ENCODE peak calls at places on chromosome 4, in ten cellular contexts. One of them, this sample, is unnamed.

GRCh38 chr4:90025248-90025647 is 101.9 kb upstream of the CCSER1 start:
- DNase-seq in fibroblast of lung: peak; percentile 6
- DNase-seq in suprapubic skin: no peak
- DNase-seq in M059J: no peak
- DNase-seq in mammary epithelial cell: peak; percentile 9
- DNase-seq in T follicular helper cell: no peak
- DNase-seq in D341Med: no peak
- DNase-seq in OCI-M1: peak; percentile 58
- DNase-seq in psoas muscle: no peak
- DNase-seq in astrocyte of the cerebellum: peak; percentile 2
- DNase-seq in this sample: no peak

GRCh38 chr4:102500371-102501175 is 586 bp upstream of the NFKB1 start:
- DNase-seq in M059J: peak; percentile 49
- DNase-seq in OCI-M1: peak; percentile 67
- DNase-seq in D341Med: peak; percentile 72
- DNase-seq in fibroblast of lung: peak; percentile 62
- DNase-seq in astrocyte of the cerebellum: no peak
- DNase-seq in suprapubic skin: peak; percentile 80
- DNase-seq in psoas muscle: peak; percentile 55
- DNase-seq in mammary epithelial cell: peak; percentile 58
- DNase-seq in T follicular helper cell: no peak
- DNase-seq in this sample: peak; percentile 34

GRCh38 chr4:177005801-177006230 is 213.1 kb upstream of the VEGFC start:
- DNase-seq in mammary epithelial cell: peak; percentile 95
- DNase-seq in fibroblast of lung: peak; percentile 93
- DNase-seq in M059J: peak; percentile 96
- DNase-seq in suprapubic skin: no peak
- DNase-seq in OCI-M1: peak; percentile 88
- DNase-seq in psoas muscle: no peak
- DNase-seq in T follicular helper cell: no peak
- DNase-seq in D341Med: no peak
- DNase-seq in astrocyte of the cerebellum: peak; percentile 49
- DNase-seq in this sample: no peak

GRCh38 chr4:164866817-164867490 is 10.0 kb upstream of the APELA start:
- DNase-seq in psoas muscle: no peak
- DNase-seq in mammary epithelial cell: no peak
- DNase-seq in M059J: no peak
- DNase-seq in D341Med: no peak
- DNase-seq in T follicular helper cell: no peak
- DNase-seq in OCI-M1: no peak
- DNase-seq in astrocyte of the cerebellum: no peak
- DNase-seq in suprapubic skin: no peak
- DNase-seq in fibroblast of lung: no peak
- DNase-seq in this sample: no peak

GRCh38 chr4:116357758-116358157 is 727.6 kb downstream of the TRAM1L1 start:
- DNase-seq in OCI-M1: peak; percentile 67
- DNase-seq in suprapubic skin: no peak
- DNase-seq in astrocyte of the cerebellum: no peak
- DNase-seq in D341Med: no peak
- DNase-seq in M059J: peak; percentile 3
- DNase-seq in mammary epithelial cell: peak; percentile 63
- DNase-seq in T follicular helper cell: no peak
- DNase-seq in psoas muscle: no peak
- DNase-seq in fibroblast of lung: peak; percentile 26
- DNase-seq in this sample: no peak

GRCh38 chr4:5142726-5143125 is 91.4 kb downstream of the STK32B start:
- DNase-seq in D341Med: peak; percentile 43
- DNase-seq in M059J: peak; percentile 45
- DNase-seq in psoas muscle: no peak
- DNase-seq in astrocyte of the cerebellum: peak; percentile 28
- DNase-seq in suprapubic skin: no peak
- DNase-seq in T follicular helper cell: no peak
- DNase-seq in mammary epithelial cell: peak; percentile 12
- DNase-seq in OCI-M1: peak; percentile 25
- DNase-seq in fibroblast of lung: peak; percentile 36
- DNase-seq in this sample: peak; percentile 11

GRCh38 chr4:20474119-20474518 is 222.4 kb downstream of the SLIT2 start:
- DNase-seq in astrocyte of the cerebellum: peak; percentile 22
- DNase-seq in psoas muscle: no peak
- DNase-seq in M059J: peak; percentile 36
- DNase-seq in T follicular helper cell: no peak
- DNase-seq in D341Med: no peak
- DNase-seq in fibroblast of lung: peak; percentile 25
- DNase-seq in OCI-M1: peak; percentile 40
- DNase-seq in mammary epithelial cell: peak; percentile 12
- DNase-seq in suprapubic skin: no peak
- DNase-seq in this sample: no peak

GRCh38 chr4:1380368-1381151 is 25.7 kb downstream of the NKX1-1 start:
- DNase-seq in suprapubic skin: no peak
- DNase-seq in fibroblast of lung: no peak
- DNase-seq in D341Med: no peak
- DNase-seq in psoas muscle: peak; percentile 9
- DNase-seq in OCI-M1: no peak
- DNase-seq in astrocyte of the cerebellum: no peak
- DNase-seq in mammary epithelial cell: no peak
- DNase-seq in T follicular helper cell: no peak
- DNase-seq in M059J: no peak
- DNase-seq in this sample: no peak

GRCh38 chr4:98928131-98928504 is 815 bp downstream of the EIF4E start:
- DNase-seq in suprapubic skin: peak; percentile 84
- DNase-seq in fibroblast of lung: peak; percentile 84
- DNase-seq in psoas muscle: peak; percentile 64
- DNase-seq in astrocyte of the cerebellum: peak; percentile 45
- DNase-seq in M059J: peak; percentile 74
- DNase-seq in T follicular helper cell: peak; percentile 52
- DNase-seq in OCI-M1: peak; percentile 87
- DNase-seq in D341Med: peak; percentile 83
- DNase-seq in mammary epithelial cell: peak; percentile 80
- DNase-seq in this sample: peak; percentile 75

GRCh38 chr4:74536557-74536956 is 91.6 kb downstream of the AREG start:
- DNase-seq in D341Med: no peak
- DNase-seq in mammary epithelial cell: no peak
- DNase-seq in OCI-M1: peak; percentile 52
- DNase-seq in suprapubic skin: no peak
- DNase-seq in fibroblast of lung: no peak
- DNase-seq in M059J: no peak
- DNase-seq in astrocyte of the cerebellum: no peak
- DNase-seq in T follicular helper cell: no peak
- DNase-seq in psoas muscle: no peak
- DNase-seq in this sample: no peak

GRCh38 chr4:88015659-88016295 is 8.3 kb downstream of the PKD2 start:
- DNase-seq in D341Med: no peak
- DNase-seq in T follicular helper cell: no peak
- DNase-seq in mammary epithelial cell: no peak
- DNase-seq in M059J: no peak
- DNase-seq in fibroblast of lung: no peak
- DNase-seq in astrocyte of the cerebellum: no peak
- DNase-seq in psoas muscle: no peak
- DNase-seq in OCI-M1: no peak
- DNase-seq in suprapubic skin: no peak
- DNase-seq in this sample: no peak

GRCh38 chr4:2340272-2341061 is 78.0 kb downstream of the ZFYVE28 start:
- DNase-seq in psoas muscle: no peak
- DNase-seq in fibroblast of lung: no peak
- DNase-seq in OCI-M1: no peak
- DNase-seq in D341Med: peak; percentile 32
- DNase-seq in suprapubic skin: peak; percentile 63
- DNase-seq in astrocyte of the cerebellum: no peak
- DNase-seq in T follicular helper cell: no peak
- DNase-seq in mammary epithelial cell: no peak
- DNase-seq in M059J: no peak
- DNase-seq in this sample: no peak

GRCh38 chr4:25723409-25723808 is 67.8 kb downstream of the SLC34A2 start:
- DNase-seq in OCI-M1: no peak
- DNase-seq in D341Med: no peak
- DNase-seq in mammary epithelial cell: no peak
- DNase-seq in psoas muscle: no peak
- DNase-seq in fibroblast of lung: peak; percentile 11
- DNase-seq in M059J: no peak
- DNase-seq in astrocyte of the cerebellum: peak; percentile 31
- DNase-seq in suprapubic skin: no peak
- DNase-seq in T follicular helper cell: no peak
- DNase-seq in this sample: no peak

GRCh38 chr4:111618908-111619307 is 526.3 kb upstream of the FAM241A start:
- DNase-seq in astrocyte of the cerebellum: no peak
- DNase-seq in T follicular helper cell: no peak
- DNase-seq in D341Med: no peak
- DNase-seq in suprapubic skin: no peak
- DNase-seq in M059J: peak; percentile 4
- DNase-seq in fibroblast of lung: peak; percentile 74
- DNase-seq in mammary epithelial cell: no peak
- DNase-seq in OCI-M1: peak; percentile 5
- DNase-seq in psoas muscle: no peak
- DNase-seq in this sample: no peak

GRCh38 chr4:84852081-84852480 is 114.4 kb downstream of the WDFY3 start:
- DNase-seq in mammary epithelial cell: peak; percentile 57
- DNase-seq in psoas muscle: no peak
- DNase-seq in D341Med: no peak
- DNase-seq in suprapubic skin: no peak
- DNase-seq in fibroblast of lung: peak; percentile 51
- DNase-seq in astrocyte of the cerebellum: peak; percentile 59
- DNase-seq in T follicular helper cell: no peak
- DNase-seq in M059J: peak; percentile 72
- DNase-seq in OCI-M1: no peak
- DNase-seq in this sample: no peak

GRCh38 chr4:150451883-150452282 is 130.1 kb upstream of the MAB21L2 start:
- DNase-seq in astrocyte of the cerebellum: no peak
- DNase-seq in OCI-M1: no peak
- DNase-seq in D341Med: no peak
- DNase-seq in suprapubic skin: no peak
- DNase-seq in T follicular helper cell: no peak
- DNase-seq in psoas muscle: no peak
- DNase-seq in mammary epithelial cell: no peak
- DNase-seq in fibroblast of lung: no peak
- DNase-seq in M059J: no peak
- DNase-seq in this sample: no peak

GRCh38 chr4:63717384-63717783 is 691.9 kb downstream of the TECRL start:
- DNase-seq in suprapubic skin: no peak
- DNase-seq in mammary epithelial cell: no peak
- DNase-seq in fibroblast of lung: no peak
- DNase-seq in OCI-M1: peak; percentile 70
- DNase-seq in M059J: peak; percentile 1
- DNase-seq in D341Med: peak; percentile 25
- DNase-seq in astrocyte of the cerebellum: peak; percentile 11
- DNase-seq in psoas muscle: no peak
- DNase-seq in T follicular helper cell: no peak
- DNase-seq in this sample: no peak

GRCh38 chr4:39046243-39046642 is 14.0 kb upstream of the TMEM156 start:
- DNase-seq in psoas muscle: no peak
- DNase-seq in astrocyte of the cerebellum: no peak
- DNase-seq in fibroblast of lung: peak; percentile 69
- DNase-seq in D341Med: no peak
- DNase-seq in mammary epithelial cell: peak; percentile 66
- DNase-seq in suprapubic skin: no peak
- DNase-seq in T follicular helper cell: peak; percentile 21
- DNase-seq in M059J: peak; percentile 44
- DNase-seq in OCI-M1: peak; percentile 47
- DNase-seq in this sample: no peak

GRCh38 chr4:13294961-13295605 is 189.1 kb downstream of the RAB28 start:
- DNase-seq in fibroblast of lung: peak; percentile 60
- DNase-seq in astrocyte of the cerebellum: no peak
- DNase-seq in D341Med: no peak
- DNase-seq in mammary epithelial cell: peak; percentile 9
- DNase-seq in M059J: peak; percentile 41
- DNase-seq in psoas muscle: no peak
- DNase-seq in T follicular helper cell: no peak
- DNase-seq in OCI-M1: no peak
- DNase-seq in suprapubic skin: no peak
- DNase-seq in this sample: no peak

GRCh38 chr4:64144994-64145393 is 264.3 kb downstream of the TECRL start:
- DNase-seq in D341Med: no peak
- DNase-seq in M059J: no peak
- DNase-seq in suprapubic skin: no peak
- DNase-seq in fibroblast of lung: no peak
- DNase-seq in T follicular helper cell: no peak
- DNase-seq in mammary epithelial cell: no peak
- DNase-seq in psoas muscle: no peak
- DNase-seq in OCI-M1: no peak
- DNase-seq in astrocyte of the cerebellum: no peak
- DNase-seq in this sample: no peak

GRCh38 chr4:93199492-93199891 is 629.1 kb upstream of the ATOH1 start:
- DNase-seq in D341Med: peak; percentile 69
- DNase-seq in mammary epithelial cell: peak; percentile 28
- DNase-seq in fibroblast of lung: peak; percentile 31
- DNase-seq in psoas muscle: no peak
- DNase-seq in OCI-M1: peak; percentile 70
- DNase-seq in M059J: peak; percentile 40
- DNase-seq in astrocyte of the cerebellum: peak; percentile 80
- DNase-seq in T follicular helper cell: no peak
- DNase-seq in suprapubic skin: no peak
- DNase-seq in this sample: peak; percentile 6

GRCh38 chr4:71184195-71184781 is 154.5 kb upstream of the SLC4A4 start:
- DNase-seq in fibroblast of lung: peak; percentile 69
- DNase-seq in OCI-M1: peak; percentile 82
- DNase-seq in M059J: peak; percentile 64
- DNase-seq in D341Med: peak; percentile 51
- DNase-seq in T follicular helper cell: peak; percentile 18
- DNase-seq in psoas muscle: no peak
- DNase-seq in suprapubic skin: no peak
- DNase-seq in astrocyte of the cerebellum: peak; percentile 53
- DNase-seq in mammary epithelial cell: peak; percentile 31
- DNase-seq in this sample: peak; percentile 41

GRCh38 chr4:112153222-112153791 is 8.1 kb downstream of the FAM241A start:
- DNase-seq in OCI-M1: peak; percentile 89
- DNase-seq in mammary epithelial cell: no peak
- DNase-seq in fibroblast of lung: no peak
- DNase-seq in D341Med: no peak
- DNase-seq in psoas muscle: no peak
- DNase-seq in T follicular helper cell: no peak
- DNase-seq in suprapubic skin: no peak
- DNase-seq in M059J: no peak
- DNase-seq in astrocyte of the cerebellum: no peak
- DNase-seq in this sample: no peak

GRCh38 chr4:77036206-77036605 is 39.6 kb downstream of the CCNI start:
- DNase-seq in OCI-M1: no peak
- DNase-seq in D341Med: no peak
- DNase-seq in astrocyte of the cerebellum: peak; percentile 97
- DNase-seq in M059J: peak; percentile 16
- DNase-seq in suprapubic skin: no peak
- DNase-seq in psoas muscle: no peak
- DNase-seq in T follicular helper cell: no peak
- DNase-seq in mammary epithelial cell: peak; percentile 79
- DNase-seq in fibroblast of lung: peak; percentile 97
- DNase-seq in this sample: peak; percentile 47

GRCh38 chr4:2101346-2102044 is 42.4 kb downstream of the NAT8L start:
- DNase-seq in OCI-M1: no peak
- DNase-seq in D341Med: no peak
- DNase-seq in fibroblast of lung: peak; percentile 23
- DNase-seq in astrocyte of the cerebellum: peak; percentile 4
- DNase-seq in psoas muscle: no peak
- DNase-seq in M059J: peak; percentile 94
- DNase-seq in suprapubic skin: no peak
- DNase-seq in mammary epithelial cell: peak; percentile 83
- DNase-seq in T follicular helper cell: no peak
- DNase-seq in this sample: no peak